ENCODE peak calls at places on chromosome 21, in six cellular contexts. One of them, this sample, is unnamed.
A peak's percentile ranks its signal among the peaks of the same experiment; 100 is the strongest.

GRCh38 chr21:28775071-28775470 is 217.6 kb downstream of the LTN1 start:
- DNase-seq in thoracic aorta: no peak
- DNase-seq in adrenal gland: no peak
- DNase-seq in mammary epithelial cell: no peak
- DNase-seq in OCI-LY7: no peak
- DNase-seq in left ventricle myocardium inferior: no peak
- DNase-seq in this sample: no peak

GRCh38 chr21:16117851-16118592 is 388.2 kb downstream of the USP25 start:
- DNase-seq in OCI-LY7: no peak
- DNase-seq in mammary epithelial cell: peak; percentile 1
- DNase-seq in thoracic aorta: no peak
- DNase-seq in left ventricle myocardium inferior: no peak
- DNase-seq in adrenal gland: no peak
- DNase-seq in this sample: no peak

GRCh38 chr21:38712076-38712475 is 93.7 kb upstream of the ETS2 start:
- DNase-seq in OCI-LY7: peak; percentile 22
- DNase-seq in thoracic aorta: no peak
- DNase-seq in adrenal gland: no peak
- DNase-seq in mammary epithelial cell: peak; percentile 44
- DNase-seq in left ventricle myocardium inferior: no peak
- DNase-seq in this sample: no peak

GRCh38 chr21:26210614-26211013 is 40.0 kb upstream of the APP start:
- DNase-seq in left ventricle myocardium inferior: no peak
- DNase-seq in thoracic aorta: no peak
- DNase-seq in OCI-LY7: no peak
- DNase-seq in adrenal gland: no peak
- DNase-seq in mammary epithelial cell: peak; percentile 50
- DNase-seq in this sample: no peak

GRCh38 chr21:20999567-21000169 is 1.5 kb downstream of the NCAM2 start:
- DNase-seq in mammary epithelial cell: peak; percentile 9
- DNase-seq in adrenal gland: peak; percentile 36
- DNase-seq in left ventricle myocardium inferior: no peak
- DNase-seq in thoracic aorta: no peak
- DNase-seq in OCI-LY7: peak; percentile 15
- DNase-seq in this sample: peak; percentile 34

GRCh38 chr21:39705849-39706248 is 39.1 kb upstream of the IGSF5 start:
- DNase-seq in adrenal gland: no peak
- DNase-seq in left ventricle myocardium inferior: no peak
- DNase-seq in mammary epithelial cell: no peak
- DNase-seq in OCI-LY7: no peak
- DNase-seq in thoracic aorta: no peak
- DNase-seq in this sample: no peak

GRCh38 chr21:28374881-28375280 is 617.8 kb downstream of the LTN1 start:
- DNase-seq in left ventricle myocardium inferior: no peak
- DNase-seq in OCI-LY7: no peak
- DNase-seq in adrenal gland: no peak
- DNase-seq in thoracic aorta: no peak
- DNase-seq in mammary epithelial cell: no peak
- DNase-seq in this sample: no peak

GRCh38 chr21:44443291-44443890 is 11.9 kb upstream of the LRRC3 start:
- DNase-seq in adrenal gland: no peak
- DNase-seq in OCI-LY7: no peak
- DNase-seq in left ventricle myocardium inferior: peak; percentile 4
- DNase-seq in mammary epithelial cell: no peak
- DNase-seq in thoracic aorta: no peak
- DNase-seq in this sample: no peak

GRCh38 chr21:26127073-26127814 is 43.3 kb downstream of the APP start:
- DNase-seq in thoracic aorta: no peak
- DNase-seq in mammary epithelial cell: no peak
- DNase-seq in left ventricle myocardium inferior: no peak
- DNase-seq in adrenal gland: no peak
- DNase-seq in OCI-LY7: no peak
- DNase-seq in this sample: no peak

GRCh38 chr21:8988696-8989095 is 1532.7 kb upstream of the TPTE start:
- DNase-seq in left ventricle myocardium inferior: no peak
- DNase-seq in adrenal gland: no peak
- DNase-seq in mammary epithelial cell: no peak
- DNase-seq in OCI-LY7: no peak
- DNase-seq in thoracic aorta: no peak
- DNase-seq in this sample: no peak

GRCh38 chr21:36981977-36982700 is 15.7 kb upstream of the HLCS start:
- DNase-seq in mammary epithelial cell: no peak
- DNase-seq in left ventricle myocardium inferior: no peak
- DNase-seq in adrenal gland: no peak
- DNase-seq in thoracic aorta: no peak
- DNase-seq in OCI-LY7: no peak
- DNase-seq in this sample: no peak

GRCh38 chr21:17340081-17340480 is 172.8 kb upstream of the CXADR start:
- DNase-seq in thoracic aorta: no peak
- DNase-seq in left ventricle myocardium inferior: no peak
- DNase-seq in adrenal gland: no peak
- DNase-seq in mammary epithelial cell: peak; percentile 47
- DNase-seq in OCI-LY7: no peak
- DNase-seq in this sample: no peak

GRCh38 chr21:43853851-43854772 is 10.9 kb upstream of the AGPAT3 start:
- DNase-seq in OCI-LY7: no peak
- DNase-seq in mammary epithelial cell: no peak
- DNase-seq in adrenal gland: no peak
- DNase-seq in thoracic aorta: no peak
- DNase-seq in left ventricle myocardium inferior: no peak
- DNase-seq in this sample: no peak

GRCh38 chr21:46557919-46558392 is 46.9 kb downstream of the S100B start:
- DNase-seq in mammary epithelial cell: no peak
- DNase-seq in adrenal gland: no peak
- DNase-seq in thoracic aorta: no peak
- DNase-seq in OCI-LY7: no peak
- DNase-seq in left ventricle myocardium inferior: no peak
- DNase-seq in this sample: no peak

GRCh38 chr21:24280591-24280990 is 1326.7 kb downstream of the MRPL39 start:
- DNase-seq in mammary epithelial cell: no peak
- DNase-seq in adrenal gland: no peak
- DNase-seq in thoracic aorta: no peak
- DNase-seq in left ventricle myocardium inferior: no peak
- DNase-seq in OCI-LY7: no peak
- DNase-seq in this sample: no peak

GRCh38 chr21:16741228-16741665 is 771.6 kb upstream of the CXADR start:
- DNase-seq in thoracic aorta: no peak
- DNase-seq in adrenal gland: peak; percentile 18
- DNase-seq in OCI-LY7: no peak
- DNase-seq in left ventricle myocardium inferior: peak; percentile 37
- DNase-seq in mammary epithelial cell: no peak
- DNase-seq in this sample: no peak

GRCh38 chr21:28333455-28334108 is 659.1 kb downstream of the LTN1 start:
- DNase-seq in adrenal gland: no peak
- DNase-seq in thoracic aorta: no peak
- DNase-seq in mammary epithelial cell: peak; percentile 14
- DNase-seq in left ventricle myocardium inferior: no peak
- DNase-seq in OCI-LY7: no peak
- DNase-seq in this sample: no peak

GRCh38 chr21:37982496-37983318 is 66.5 kb upstream of the KCNJ6 start:
- DNase-seq in OCI-LY7: no peak
- DNase-seq in thoracic aorta: no peak
- DNase-seq in left ventricle myocardium inferior: no peak
- DNase-seq in mammary epithelial cell: peak; percentile 20
- DNase-seq in adrenal gland: no peak
- DNase-seq in this sample: no peak

GRCh38 chr21:34693192-34693810 is 24.5 kb downstream of the CLIC6 start:
- DNase-seq in OCI-LY7: peak; percentile 62
- DNase-seq in left ventricle myocardium inferior: no peak
- DNase-seq in thoracic aorta: no peak
- DNase-seq in adrenal gland: peak; percentile 26
- DNase-seq in mammary epithelial cell: peak; percentile 39
- DNase-seq in this sample: no peak

GRCh38 chr21:37000381-37000780 is 6.1 kb upstream of the RIPPLY3 start:
- DNase-seq in left ventricle myocardium inferior: no peak
- DNase-seq in mammary epithelial cell: no peak
- DNase-seq in OCI-LY7: no peak
- DNase-seq in thoracic aorta: no peak
- DNase-seq in adrenal gland: no peak
- DNase-seq in this sample: no peak

GRCh38 chr21:17732306-17732705 is 86.8 kb downstream of the C21orf91 start:
- DNase-seq in mammary epithelial cell: peak; percentile 19
- DNase-seq in left ventricle myocardium inferior: no peak
- DNase-seq in OCI-LY7: no peak
- DNase-seq in adrenal gland: no peak
- DNase-seq in thoracic aorta: no peak
- DNase-seq in this sample: no peak

GRCh38 chr21:39754811-39755210 is 9.8 kb downstream of the IGSF5 start:
- DNase-seq in OCI-LY7: no peak
- DNase-seq in thoracic aorta: no peak
- DNase-seq in adrenal gland: no peak
- DNase-seq in left ventricle myocardium inferior: no peak
- DNase-seq in mammary epithelial cell: no peak
- DNase-seq in this sample: no peak

GRCh38 chr21:38806942-38807284 is 1.2 kb downstream of the ETS2 start:
- DNase-seq in thoracic aorta: no peak
- DNase-seq in OCI-LY7: no peak
- DNase-seq in adrenal gland: no peak
- DNase-seq in mammary epithelial cell: no peak
- DNase-seq in left ventricle myocardium inferior: no peak
- DNase-seq in this sample: no peak

GRCh38 chr21:36310016-36310415 is 10.0 kb upstream of the MORC3 start:
- DNase-seq in adrenal gland: no peak
- DNase-seq in mammary epithelial cell: no peak
- DNase-seq in OCI-LY7: peak; percentile 78
- DNase-seq in thoracic aorta: no peak
- DNase-seq in left ventricle myocardium inferior: no peak
- DNase-seq in this sample: no peak

GRCh38 chr21:15289246-15289645 is 224.4 kb upstream of the NRIP1 start:
- DNase-seq in OCI-LY7: no peak
- DNase-seq in adrenal gland: no peak
- DNase-seq in thoracic aorta: no peak
- DNase-seq in left ventricle myocardium inferior: no peak
- DNase-seq in mammary epithelial cell: no peak
- DNase-seq in this sample: no peak

GRCh38 chr21:39000496-39000895 is 182.8 kb downstream of the PSMG1 start:
- DNase-seq in OCI-LY7: no peak
- DNase-seq in adrenal gland: peak; percentile 48
- DNase-seq in left ventricle myocardium inferior: no peak
- DNase-seq in mammary epithelial cell: peak; percentile 40
- DNase-seq in thoracic aorta: no peak
- DNase-seq in this sample: no peak

GRCh38 chr21:27423906-27424595 is 457.2 kb upstream of the ADAMTS5 start:
- DNase-seq in left ventricle myocardium inferior: no peak
- DNase-seq in adrenal gland: no peak
- DNase-seq in mammary epithelial cell: peak; percentile 46
- DNase-seq in OCI-LY7: no peak
- DNase-seq in thoracic aorta: no peak
- DNase-seq in this sample: no peak

DNA sequence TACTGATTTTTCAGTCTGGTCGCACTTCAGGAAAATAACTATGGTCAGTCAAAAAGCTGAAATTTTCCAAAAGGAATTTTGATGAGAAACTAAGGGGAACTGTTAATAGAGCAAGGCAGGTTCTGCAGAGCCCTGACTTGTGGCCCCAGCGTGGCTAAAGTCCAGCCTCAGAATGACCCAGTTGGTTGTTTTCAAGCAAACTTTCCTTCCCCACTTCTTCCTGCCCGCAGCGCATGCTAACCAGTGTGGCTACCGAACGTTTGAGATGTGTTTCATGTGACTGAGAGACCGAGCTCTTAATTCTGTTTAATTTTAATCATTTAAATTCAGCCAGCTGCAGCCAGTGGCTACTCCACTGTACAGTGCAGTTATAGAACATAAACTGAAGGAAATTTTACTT is 6.2 kb upstream of the IL10RB start:
- DNase-seq in OCI-LY7: no peak
- DNase-seq in thoracic aorta: no peak
- DNase-seq in mammary epithelial cell: no peak
- DNase-seq in adrenal gland: no peak
- DNase-seq in left ventricle myocardium inferior: no peak
- DNase-seq in this sample: no peak
- H3K27ac ChIP-seq in OCI-LY7: peak overlapping the region; percentile 17
- H3K27ac ChIP-seq in thoracic aorta: no peak overlapping the region
- H3K27ac ChIP-seq in mammary epithelial cell: peak overlapping the region; percentile 45
- H3K27ac ChIP-seq in adrenal gland: no peak overlapping the region
- H3K27ac ChIP-seq in left ventricle myocardium inferior: no peak overlapping the region
- H3K27ac ChIP-seq in this sample: no peak overlapping the region

GRCh38 chr21:45555557-45556301 is 13.5 kb upstream of the SLC19A1 start:
- DNase-seq in OCI-LY7: peak; percentile 69
- DNase-seq in thoracic aorta: no peak
- DNase-seq in adrenal gland: peak; percentile 89
- DNase-seq in mammary epithelial cell: peak; percentile 56
- DNase-seq in left ventricle myocardium inferior: peak; percentile 73
- DNase-seq in this sample: peak; percentile 64

GRCh38 chr21:45556645-45557601 is 14.7 kb upstream of the SLC19A1 start:
- DNase-seq in left ventricle myocardium inferior: peak; percentile 14
- DNase-seq in adrenal gland: peak; percentile 21
- DNase-seq in mammary epithelial cell: no peak
- DNase-seq in thoracic aorta: no peak
- DNase-seq in OCI-LY7: no peak
- DNase-seq in this sample: no peak

GRCh38 chr21:45557611-45558043 is 15.4 kb upstream of the SLC19A1 start:
- DNase-seq in mammary epithelial cell: no peak
- DNase-seq in left ventricle myocardium inferior: no peak
- DNase-seq in OCI-LY7: no peak
- DNase-seq in adrenal gland: peak; percentile 21
- DNase-seq in thoracic aorta: no peak
- DNase-seq in this sample: no peak

GRCh38 chr21:45555251-45555556 is 13.0 kb upstream of the SLC19A1 start:
- DNase-seq in thoracic aorta: no peak
- DNase-seq in adrenal gland: no peak
- DNase-seq in left ventricle myocardium inferior: no peak
- DNase-seq in mammary epithelial cell: no peak
- DNase-seq in OCI-LY7: no peak
- DNase-seq in this sample: no peak

GRCh38 chr21:45556302-45556644 is 14.0 kb upstream of the SLC19A1 start:
- DNase-seq in OCI-LY7: no peak
- DNase-seq in mammary epithelial cell: no peak
- DNase-seq in adrenal gland: no peak
- DNase-seq in thoracic aorta: no peak
- DNase-seq in left ventricle myocardium inferior: no peak
- DNase-seq in this sample: no peak
- H3K27ac ChIP-seq in OCI-LY7: no peak overlapping the region
- H3K27ac ChIP-seq in mammary epithelial cell: no peak overlapping the region
- H3K27ac ChIP-seq in adrenal gland: peak overlapping the region; percentile 94
- H3K27ac ChIP-seq in thoracic aorta: peak overlapping the region; percentile 45
- H3K27ac ChIP-seq in left ventricle myocardium inferior: peak overlapping the region; percentile 86
- H3K27ac ChIP-seq in this sample: peak overlapping the region; percentile 75

DNA sequence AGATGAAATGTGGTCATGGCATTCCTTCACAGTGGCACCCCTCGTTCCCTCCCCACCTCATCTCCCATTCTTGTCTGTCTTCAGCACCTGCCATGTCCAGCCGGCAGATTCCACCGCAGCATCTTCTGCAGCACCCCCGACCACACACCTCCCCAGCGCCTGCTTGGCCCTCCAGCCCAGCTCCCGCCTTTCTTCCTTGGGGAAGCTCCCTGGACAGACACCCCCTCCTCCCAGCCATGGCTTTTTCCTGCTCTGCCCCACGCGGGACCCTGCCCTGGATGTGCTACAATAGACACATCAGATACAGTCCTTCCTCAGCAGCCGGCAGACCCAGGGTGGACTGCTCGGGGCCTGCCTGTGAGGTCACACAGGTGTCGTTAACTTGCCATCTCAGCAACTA is 67.1 kb upstream of the FAM3B start:
- DNase-seq in mammary epithelial cell: no peak
- DNase-seq in OCI-LY7: no peak
- DNase-seq in adrenal gland: no peak
- DNase-seq in left ventricle myocardium inferior: no peak
- DNase-seq in thoracic aorta: no peak
- DNase-seq in this sample: no peak
- H3K27ac ChIP-seq in mammary epithelial cell: no peak overlapping the region
- H3K27ac ChIP-seq in OCI-LY7: no peak overlapping the region
- H3K27ac ChIP-seq in adrenal gland: no peak overlapping the region
- H3K27ac ChIP-seq in left ventricle myocardium inferior: no peak overlapping the region
- H3K27ac ChIP-seq in thoracic aorta: peak overlapping the region; percentile 85
- H3K27ac ChIP-seq in this sample: no peak overlapping the region

GRCh38 chr21:42844411-42845113 is 34.8 kb downstream of the WDR4 start:
- DNase-seq in adrenal gland: peak; percentile 89
- DNase-seq in mammary epithelial cell: no peak
- DNase-seq in thoracic aorta: no peak
- DNase-seq in left ventricle myocardium inferior: peak; percentile 69
- DNase-seq in OCI-LY7: no peak
- DNase-seq in this sample: peak; percentile 46
- H3K27ac ChIP-seq in adrenal gland: peak overlapping the region; percentile 79
- H3K27ac ChIP-seq in mammary epithelial cell: no peak overlapping the region
- H3K27ac ChIP-seq in thoracic aorta: no peak overlapping the region
- H3K27ac ChIP-seq in left ventricle myocardium inferior: peak overlapping the region; percentile 83
- H3K27ac ChIP-seq in OCI-LY7: no peak overlapping the region
- H3K27ac ChIP-seq in this sample: peak overlapping the region; percentile 19

This sample was measured in substantia nigra.